ENCODE peak calls at places on chromosomes 5 and 9, in five cellular contexts. H is heart left ventricle, X is uterus, G is stomach, S is aorta. I is an unnamed sample.

GRCh38 chr9:5315187-5315923 is 10.8 kb upstream of the RLN2 start:
- DNase-seq in G (no peak), X (no peak), S (no peak), H (no peak), I (no peak)

GRCh38 chr9:127720031-127720864 is 4.4 kb downstream of the TTC16 start:
- DNase-seq in G (no peak), X (no peak), H (no peak), S (no peak), I (no peak)

GRCh38 chr5:63131618-63132285 is 553.1 kb downstream of the LRRC70 start:
- DNase-seq in S (no peak), G (no peak), H (no peak), X (no peak), I (peak)

GRCh38 chr5:64612349-64612961 is 77.8 kb upstream of the SHISAL2B start:
- DNase-seq in S (no peak), X (no peak), H (peak), G (peak), I (peak)

GRCh38 chr5:43193952-43194321 is 1.9 kb downstream of the NIM1K start:
- DNase-seq in H (no peak), G (no peak), X (no peak), S (no peak), I (no peak)

GRCh38 chr9:129995409-129996160 is 47.4 kb downstream of the FNBP1 start:
- DNase-seq in G (no peak), H (no peak), X (no peak), S (no peak), I (peak)

GRCh38 chr5:145829708-145830361 is 5.3 kb downstream of the PRELID2 start:
- DNase-seq in X (no peak), G (no peak), H (no peak), S (no peak), I (no peak)

GRCh38 chr9:111118256-111118950 is 80.1 kb upstream of the LPAR1 start:
- DNase-seq in G (no peak), X (no peak), H (no peak), S (no peak), I (no peak)

GRCh38 chr5:58825899-58826298 is 243.0 kb downstream of the RAB3C start:
- DNase-seq in X (no peak), S (no peak), H (no peak), G (no peak), I (no peak)

GRCh38 chr5:173625261-173625660 is 8.8 kb upstream of the BOD1 start:
- DNase-seq in X (no peak), G (no peak), H (no peak), S (no peak), I (no peak)

GRCh38 chr5:93572773-93573626 is 8.0 kb downstream of the NR2F1-AS1 start:
- DNase-seq in X (peak), S (no peak), H (no peak), G (no peak), I (no peak)

GRCh38 chr9:98211260-98211659 is 18.8 kb upstream of the CORO2A start:
- DNase-seq in H (no peak), S (no peak), G (no peak), X (no peak), I (no peak)

GRCh38 chr9:27654629-27655285 is 81.5 kb upstream of the C9orf72 start:
- DNase-seq in X (no peak), G (peak), H (no peak), S (no peak), I (no peak)

GRCh38 chr5:31954091-31954490 is 220.0 kb downstream of the GOLPH3 start:
- DNase-seq in S (no peak), G (no peak), X (no peak), H (no peak), I (no peak)

GRCh38 chr9:112618385-112619001 is 99.4 kb downstream of the INIP start:
- DNase-seq in X (no peak), H (no peak), G (no peak), S (no peak), I (no peak)

GRCh38 chr5:142280066-142281011 is 44.5 kb downstream of the SPRY4 start:
- DNase-seq in S (peak), H (peak), X (peak), G (no peak), I (no peak)

GRCh38 chr5:59673438-59674058 is 220.0 kb downstream of the PDE4D start:
- DNase-seq in G (no peak), S (no peak), X (no peak), H (no peak), I (peak)

GRCh38 chr9:133563286-133564213 is 29.0 kb downstream of the ADAMTSL2 start:
- DNase-seq in S (no peak), X (peak), G (no peak), H (peak), I (no peak)

GRCh38 chr9:34125681-34126206 is 754 bp downstream of the DCAF12 start:
- DNase-seq in S (no peak), H (no peak), G (no peak), X (no peak), I (peak)

GRCh38 chr5:175489693-175490443 is 11.5 kb downstream of the SFXN1 start:
- DNase-seq in H (no peak), G (no peak), X (no peak), S (no peak), I (no peak)

GRCh38 chr5:172739385-172739784 is 31.6 kb downstream of the DUSP1 start:
- DNase-seq in X (no peak), H (no peak), S (no peak), G (no peak), I (no peak)

GRCh38 chr5:64914396-64914795 is 145.7 kb downstream of the CWC27 start:
- DNase-seq in S (no peak), X (no peak), G (no peak), H (no peak), I (no peak)

GRCh38 chr5:176670449-176670848 is 23.2 kb downstream of the TSPAN17 start:
- DNase-seq in H (no peak), G (no peak), X (no peak), S (peak), I (no peak)

GRCh38 chr5:98997000-98997399 is 68.2 kb upstream of the CHD1 start:
- DNase-seq in H (no peak), X (no peak), S (no peak), G (no peak), I (no peak)

GRCh38 chr5:181232593-181232992 is 9.5 kb downstream of the TRIM41 start:
- DNase-seq in X (no peak), H (no peak), G (no peak), S (no peak), I (no peak)

GRCh38 chr5:162248107-162248713 is 180.6 kb downstream of the GABRG2 start:
- DNase-seq in S (no peak), H (no peak), X (no peak), G (no peak), I (peak)

GRCh38 chr5:149940077-149940574 is 4.5 kb downstream of the PDE6A start:
- DNase-seq in S (no peak), X (no peak), H (no peak), G (no peak), I (no peak)

GRCh38 chr5:135999396-136000139 is 29.2 kb upstream of the TGFBI start:
- DNase-seq in S (no peak), G (no peak), X (no peak), H (no peak), I (no peak)

GRCh38 chr9:2053883-2054845 is 39.0 kb downstream of the SMARCA2 start:
- DNase-seq in X (no peak), H (no peak), G (peak), S (peak), I (no peak)

GRCh38 chr5:66741394-66741793 is 145.2 kb downstream of the MAST4 start:
- DNase-seq in G (peak), S (no peak), H (no peak), X (no peak), I (no peak)

GRCh38 chr9:130118841-130119520 is 53.2 kb upstream of the NCS1 start:
- DNase-seq in H (no peak), S (no peak), G (no peak), X (no peak), I (no peak)

GRCh38 chr9:117763314-117763713 is 59.1 kb downstream of the TLR4 start:
- DNase-seq in X (no peak), H (no peak), S (no peak), G (no peak), I (peak)

GRCh38 chr5:172800088-172800551 is 29.1 kb upstream of the DUSP1 start:
- DNase-seq in X (peak), S (peak), H (peak), G (peak), I (peak)

GRCh38 chr5:110803467-110804326 is 64.9 kb downstream of the SLC25A46 start:
- DNase-seq in H (no peak), S (no peak), X (no peak), G (no peak), I (peak)

GRCh38 chr9:97529363-97530076 is 28.1 kb downstream of the TMOD1 start:
- DNase-seq in H (peak), G (no peak), S (no peak), X (no peak), I (no peak)

GRCh38 chr5:39892708-39893107 is 467.9 kb upstream of the DAB2 start:
- DNase-seq in X (no peak), H (no peak), G (no peak), S (no peak), I (no peak)

DNA sequence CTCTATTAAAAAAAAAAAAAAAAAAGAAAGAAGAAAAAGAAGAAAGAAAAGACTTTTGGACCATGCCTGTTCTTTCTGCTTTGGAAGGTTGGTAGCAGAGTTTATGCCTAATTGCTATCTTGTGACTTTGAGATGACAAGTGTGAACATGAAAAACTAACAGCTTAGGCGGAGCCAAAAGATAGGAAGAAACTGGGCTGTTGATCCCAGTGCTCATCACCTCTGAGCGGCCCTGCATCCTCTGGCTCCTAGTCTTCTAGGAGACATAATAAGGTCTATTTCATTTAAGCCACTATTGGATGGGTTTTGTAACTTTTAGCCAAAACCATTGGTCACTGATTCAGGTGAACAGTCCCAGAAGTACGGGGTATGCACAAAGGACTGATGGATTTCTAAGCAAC is 34.4 kb upstream of the ATP6V1G1 start:
- DNase-seq in H (no peak), G (no peak), X (no peak), S (no peak), I (no peak)
- H3K27ac ChIP-seq in H (no peak), G (no peak), X (no peak), S (no peak), I (peak)

DNA sequence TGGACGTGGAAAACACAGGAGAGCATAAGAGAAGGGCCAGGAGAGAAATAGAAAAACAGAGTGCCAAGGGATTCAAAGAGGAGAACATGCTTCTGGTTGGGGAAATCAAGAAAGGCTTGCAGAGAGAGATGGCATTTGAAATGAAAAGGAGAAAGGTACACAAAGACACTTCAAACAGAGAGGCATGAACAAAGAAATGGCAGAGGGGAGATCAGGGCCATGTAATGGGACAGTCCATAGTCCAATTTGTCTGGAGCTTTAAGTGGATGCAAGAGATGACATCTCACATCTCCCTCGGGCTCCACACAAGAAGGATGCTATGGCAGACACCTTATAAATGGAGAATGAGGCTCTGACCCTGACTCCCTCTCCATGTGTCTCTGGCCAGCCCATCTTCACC is 331.1 kb downstream of the MLLT3 start:
- DNase-seq in S (no peak), G (no peak), X (no peak), H (no peak), I (no peak)
- H3K27ac ChIP-seq in S (no peak), G (no peak), X (no peak), H (no peak), I (no peak)

GRCh38 chr9:125632321-125633115 is 74.5 kb downstream of the MAPKAP1 start:
- DNase-seq in G (no peak), X (no peak), H (no peak), S (no peak), I (peak)
- H3K27ac ChIP-seq in G (peak), X (no peak), H (no peak), S (no peak), I (no peak)

GRCh38 chr5:179915406-179915935 is 7.8 kb upstream of the TBC1D9B start:
- DNase-seq in S (no peak), H (no peak), X (no peak), G (no peak), I (no peak)

GRCh38 chr5:179913461-179913860 is 5.8 kb upstream of the TBC1D9B start:
- DNase-seq in H (no peak), S (no peak), G (no peak), X (no peak), I (no peak)

GRCh38 chr5:179914032-179914755 is 6.5 kb upstream of the TBC1D9B start:
- DNase-seq in X (no peak), S (no peak), H (no peak), G (no peak), I (peak)

GRCh38 chr5:179912386-179912785 is 4.7 kb upstream of the TBC1D9B start:
- DNase-seq in X (no peak), S (no peak), H (no peak), G (peak), I (no peak)

DNA sequence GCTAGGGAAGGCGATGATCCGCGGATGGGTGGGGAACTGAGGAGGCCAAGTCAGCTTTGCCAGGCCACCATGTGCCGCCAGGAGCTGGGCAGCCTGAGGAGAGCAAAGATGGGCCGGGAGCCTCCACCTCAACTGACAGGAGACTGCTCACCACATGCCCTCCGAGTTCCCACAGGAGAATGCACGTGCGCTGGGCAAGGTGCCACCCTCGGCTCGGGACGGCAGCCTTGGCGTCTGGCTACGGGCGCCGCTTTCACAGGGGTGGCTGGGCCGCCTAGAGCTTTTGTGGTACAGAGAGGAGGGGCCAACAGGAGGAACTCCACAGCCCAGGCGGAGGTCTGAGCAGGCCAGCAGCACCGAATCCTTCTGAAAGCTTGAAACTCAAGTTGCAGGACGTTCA is 5.3 kb upstream of the TBC1D9B start:
- DNase-seq in H (no peak), X (no peak), S (no peak), G (peak), I (no peak)
- H3K27ac ChIP-seq in H (no peak), X (no peak), S (no peak), G (no peak), I (no peak)